ENCODE peak calls at places on chromosomes 6 and 20, in ten cellular contexts. C, I, K, E, Z, J, T, S, O and N are unnamed samples.

GRCh38 chr6:84762220-84762940 is 2.0 kb downstream of the TBX18 start:
- DNase-seq in Z (peak), J (no peak), I (no peak), T (peak), K (no peak), E (peak), O (peak), C (peak), S (no peak), N (no peak)

GRCh38 chr6:89970609-89971337 is 76.5 kb downstream of the GJA10 start:
- DNase-seq in Z (no peak), S (peak), T (peak), J (no peak), E (no peak), C (peak), O (peak), K (peak), I (peak), N (no peak)

GRCh38 chr20:46979603-46980241 is 85.1 kb downstream of the EYA2 start:
- DNase-seq in Z (no peak), T (no peak), E (no peak), I (no peak), C (no peak), O (no peak), K (no peak), S (no peak), J (no peak), N (no peak)

GRCh38 chr20:25858495-25859425 is 162.1 kb upstream of the ZNF337 start:
- DNase-seq in S (no peak), I (no peak), T (no peak), J (no peak), Z (no peak), E (peak), C (no peak), K (no peak), O (no peak), N (no peak)

GRCh38 chr20:23096986-23097520 is 10.9 kb upstream of the CD93 start:
- DNase-seq in T (no peak), O (no peak), E (peak), K (no peak), Z (no peak), C (no peak), S (no peak), J (no peak), I (no peak), N (no peak)

GRCh38 chr6:81875776-81876293 is 123.4 kb upstream of the TENT5A start:
- DNase-seq in E (no peak), Z (no peak), T (no peak), O (peak), I (no peak), J (no peak), K (no peak), C (no peak), S (no peak), N (peak)

GRCh38 chr20:19992996-19993908 is 23.9 kb upstream of the NAA20 start:
- DNase-seq in T (peak), I (peak), J (no peak), C (no peak), K (peak), E (no peak), Z (no peak), S (no peak), O (peak), N (peak)

GRCh38 chr6:68044264-68044663 is 590.8 kb upstream of the ADGRB3 start:
- DNase-seq in S (no peak), C (no peak), K (no peak), T (no peak), E (no peak), O (no peak), Z (no peak), J (no peak), I (no peak), N (no peak)

GRCh38 chr6:81656231-81656630 is 96.2 kb downstream of the TENT5A start:
- DNase-seq in E (no peak), S (no peak), J (no peak), Z (no peak), O (no peak), C (no peak), T (no peak), K (no peak), I (no peak), N (no peak)

GRCh38 chr20:56430471-56430870 is 18.4 kb downstream of the CASS4 start:
- DNase-seq in S (no peak), C (no peak), Z (no peak), K (peak), T (no peak), E (no peak), O (no peak), I (no peak), J (no peak), N (no peak)

GRCh38 chr20:774016-774679 is 5.8 kb upstream of the SLC52A3 start:
- DNase-seq in T (no peak), C (no peak), J (no peak), K (no peak), O (no peak), I (no peak), Z (no peak), S (no peak), E (no peak), N (no peak)

GRCh38 chr20:18224968-18225568 is 63.3 kb upstream of the ZNF133 start:
- DNase-seq in S (no peak), C (peak), T (peak), K (peak), O (peak), E (peak), I (peak), J (no peak), Z (peak), N (peak)

GRCh38 chr6:52286798-52287432 is 2.4 kb upstream of the MCM3 start:
- DNase-seq in T (peak), K (peak), C (peak), E (peak), O (peak), S (peak), J (peak), Z (peak), I (peak), N (no peak)

GRCh38 chr6:114290864-114291263 is 52.0 kb downstream of the HS3ST5 start:
- DNase-seq in T (no peak), C (no peak), Z (no peak), J (no peak), I (no peak), K (no peak), S (no peak), E (no peak), O (no peak), N (no peak)

GRCh38 chr6:78952362-78952761 is 85.0 kb downstream of the IRAK1BP1 start:
- DNase-seq in E (no peak), O (no peak), C (no peak), Z (no peak), J (no peak), S (no peak), I (no peak), K (no peak), T (no peak), N (no peak)

GRCh38 chr20:2619961-2620595 is 32.4 kb upstream of the NOP56 start:
- DNase-seq in Z (no peak), I (no peak), T (peak), C (no peak), S (no peak), O (no peak), K (no peak), J (no peak), E (no peak), N (peak)

GRCh38 chr20:62856931-62857619 is 4.5 kb downstream of the TCFL5 start:
- DNase-seq in K (no peak), O (no peak), J (no peak), C (no peak), E (peak), T (no peak), S (no peak), Z (no peak), I (no peak), N (no peak)

GRCh38 chr6:82013561-82014275 is 233.8 kb downstream of the IBTK start:
- DNase-seq in O (peak), J (no peak), S (no peak), E (no peak), Z (no peak), T (peak), K (no peak), I (no peak), C (no peak), N (no peak)

GRCh38 chr20:1417273-1417672 is 24.4 kb upstream of the FKBP1A start:
- DNase-seq in I (no peak), O (peak), Z (no peak), T (no peak), E (no peak), S (no peak), C (no peak), K (no peak), J (no peak), N (peak)

GRCh38 chr6:131909408-131910218 is 41.6 kb downstream of the CCN2 start:
- DNase-seq in J (peak), C (peak), O (peak), S (peak), E (peak), T (peak), K (peak), I (peak), Z (peak), N (peak)

GRCh38 chr20:51541189-51542032 is 1.1 kb downstream of the NFATC2 start:
- DNase-seq in T (peak), E (peak), I (peak), C (peak), J (peak), S (peak), O (peak), Z (peak), K (peak), N (no peak)

GRCh38 chr6:44016131-44016870 is 111.0 kb downstream of the MRPL14 start:
- DNase-seq in I (no peak), C (no peak), Z (no peak), O (no peak), T (peak), S (no peak), E (no peak), J (no peak), K (peak), N (peak)

GRCh38 chr20:35617397-35618031 is 1.9 kb downstream of the SPAG4 start:
- DNase-seq in K (peak), J (peak), O (peak), E (peak), C (peak), S (no peak), Z (no peak), T (peak), I (no peak), N (peak)

GRCh38 chr20:38935285-38935684 is 9.1 kb downstream of the FAM83D start:
- DNase-seq in S (no peak), J (no peak), C (no peak), T (peak), E (no peak), K (no peak), I (no peak), O (peak), Z (no peak), N (no peak)

GRCh38 chr6:88365656-88366055 is 199.5 kb upstream of the CNR1 start:
- DNase-seq in K (no peak), E (no peak), T (no peak), C (no peak), Z (no peak), S (no peak), J (no peak), O (no peak), I (no peak), N (no peak)

GRCh38 chr6:29510202-29510601 is 22.4 kb upstream of the MAS1L start:
- DNase-seq in I (no peak), Z (no peak), E (no peak), J (no peak), O (peak), C (peak), T (no peak), S (no peak), K (peak), N (no peak)

GRCh38 chr6:109736273-109737031 is 45.4 kb downstream of the FIG4 start:
- DNase-seq in T (no peak), I (no peak), O (no peak), C (peak), E (no peak), J (no peak), S (no peak), Z (no peak), K (no peak), N (no peak)

GRCh38 chr6:40342674-40343230 is 244.4 kb downstream of the LRFN2 start:
- DNase-seq in O (no peak), J (no peak), C (no peak), S (no peak), K (peak), I (no peak), T (no peak), Z (no peak), E (no peak), N (no peak)

GRCh38 chr6:98847767-98848538 is 13.6 kb downstream of the POU3F2 start:
- DNase-seq in T (no peak), I (no peak), C (peak), K (peak), O (no peak), S (no peak), J (peak), Z (no peak), E (peak), N (no peak)

GRCh38 chr6:15622045-15622750 is 40.6 kb downstream of the DTNBP1 start:
- DNase-seq in T (no peak), K (no peak), I (no peak), O (no peak), Z (no peak), S (no peak), E (no peak), C (no peak), J (no peak), N (no peak)

GRCh38 chr6:106334646-106335448 is 9.3 kb upstream of the ATG5 start:
- DNase-seq in K (peak), E (peak), Z (no peak), C (peak), T (peak), S (peak), J (peak), O (peak), I (peak), N (no peak)

GRCh38 chr6:3798211-3798909 is 46.8 kb upstream of the PXDC1 start:
- DNase-seq in T (no peak), K (no peak), C (peak), J (no peak), O (no peak), Z (no peak), E (no peak), S (no peak), I (no peak), N (no peak)

GRCh38 chr20:41086402-41087324 is 50.7 kb upstream of the PLCG1 start:
- DNase-seq in Z (no peak), K (no peak), I (peak), E (no peak), O (no peak), T (no peak), J (no peak), C (no peak), S (no peak), N (no peak)

DNA sequence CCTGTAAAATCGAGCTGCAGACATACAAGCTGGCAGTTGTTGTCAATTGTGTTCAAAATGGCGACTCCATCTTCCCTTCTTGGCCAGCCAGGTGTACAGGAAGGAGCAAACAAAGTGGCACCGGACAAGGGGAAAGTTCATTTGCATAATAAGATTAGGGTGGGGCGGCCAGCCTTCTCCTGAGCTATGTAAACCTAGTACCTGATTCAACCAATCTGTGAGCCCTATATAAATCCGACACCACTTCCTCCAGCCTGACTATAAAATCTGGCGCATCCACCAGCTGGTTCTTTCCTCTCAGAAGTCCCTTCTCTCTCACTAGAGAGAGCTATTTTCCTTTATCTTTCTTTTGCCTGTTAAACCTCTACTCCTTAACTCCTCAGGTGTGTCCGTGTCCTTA is 8.1 kb upstream of the HBS1L start:
- DNase-seq in K (no peak), O (no peak), S (no peak), J (no peak), C (no peak), T (no peak), E (no peak), I (peak), Z (no peak), N (no peak)
- TF ChIP-seq CTCF in K (peak), O (no peak), S (no peak), J (no peak), C (no peak), T (no peak), E (no peak), I (no peak), Z (no peak), N (no peak)

GRCh38 chr6:13927203-13927602 is 2.5 kb downstream of the RNF182 start:
- DNase-seq in E (no peak), Z (no peak), C (no peak), K (no peak), J (no peak), I (no peak), S (no peak), T (no peak), O (no peak), N (no peak)
- TF ChIP-seq CTCF in E (no peak), Z (no peak), C (no peak), K (peak), J (no peak), I (no peak), S (no peak), T (no peak), O (no peak), N (peak)

GRCh38 chr6:107977283-107977682 is 19.3 kb upstream of the SEC63 start:
- DNase-seq in E (no peak), K (no peak), C (no peak), O (peak), Z (no peak), S (no peak), I (no peak), T (peak), J (no peak), N (no peak)
- TF ChIP-seq CTCF in E (peak), K (peak), C (peak), O (peak), Z (no peak), S (peak), I (no peak), T (peak), J (peak), N (peak)

DNA sequence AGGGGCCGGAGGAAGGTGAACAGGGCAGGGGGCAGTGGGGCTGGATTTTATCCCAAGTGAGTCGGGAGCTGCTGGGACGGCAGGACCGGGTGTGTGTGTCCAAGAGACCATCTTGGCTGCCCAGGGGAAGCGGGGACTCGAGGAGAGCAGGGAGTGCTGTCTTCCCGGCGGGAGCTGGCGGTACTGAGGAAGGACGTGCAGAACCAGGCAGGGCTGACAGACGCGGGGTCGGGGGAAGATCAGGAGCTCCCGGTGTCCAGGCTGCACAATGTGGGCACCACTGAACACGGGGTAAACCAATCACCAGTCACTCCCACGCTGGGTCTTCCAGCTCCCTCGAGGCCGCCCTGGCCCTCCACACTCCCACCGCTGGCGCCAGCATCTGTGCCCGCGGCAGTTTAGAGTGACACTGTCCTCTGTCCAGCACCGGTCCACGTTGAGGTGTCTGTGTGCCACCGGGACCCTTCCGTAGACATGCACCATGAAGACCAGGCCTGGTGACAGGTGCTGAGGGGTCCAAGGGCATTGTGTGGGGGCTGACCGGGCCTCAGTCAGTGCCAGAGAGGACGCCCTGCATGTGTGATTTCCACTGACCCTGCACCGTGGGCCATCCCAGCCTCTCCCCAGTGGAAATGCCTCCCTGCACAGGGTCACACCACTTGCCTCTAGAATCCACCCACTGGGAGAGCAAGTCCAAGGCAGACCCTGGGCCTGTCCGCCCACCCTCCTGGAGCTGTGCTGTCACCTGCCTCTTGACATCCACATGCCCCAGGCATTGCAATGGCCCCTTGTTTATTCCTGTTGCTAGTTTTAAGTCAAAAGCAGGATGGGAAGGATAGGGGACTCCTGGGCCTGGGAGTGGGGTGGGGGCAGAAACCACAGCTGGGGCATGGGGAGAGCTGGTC is 401.9 kb downstream of the TAF4 start:
- DNase-seq in J (no peak), O (no peak), T (no peak), E (no peak), I (no peak), S (no peak), K (no peak), Z (no peak), C (no peak), N (no peak)
- TF ChIP-seq CTCF in J (no peak), O (no peak), T (no peak), E (no peak), I (no peak), S (no peak), K (no peak), Z (no peak), C (no peak), N (no peak)

GRCh38 chr20:10539818-10540553 is 104.9 kb downstream of the SLX4IP start:
- DNase-seq in I (no peak), O (no peak), E (no peak), K (no peak), T (no peak), C (no peak), Z (no peak), J (no peak), S (no peak), N (no peak)

GRCh38 chr20:10537850-10538480 is 102.9 kb downstream of the SLX4IP start:
- DNase-seq in S (no peak), I (no peak), T (peak), K (no peak), E (no peak), J (no peak), Z (no peak), O (peak), C (no peak), N (no peak)

GRCh38 chr20:10532351-10532750 is 97.2 kb downstream of the SLX4IP start:
- DNase-seq in J (no peak), O (no peak), K (no peak), T (no peak), I (no peak), Z (no peak), S (no peak), C (no peak), E (no peak), N (no peak)

GRCh38 chr20:10538768-10539167 is 103.7 kb downstream of the SLX4IP start:
- DNase-seq in I (no peak), S (no peak), O (no peak), C (no peak), E (no peak), K (no peak), Z (no peak), T (no peak), J (no peak), N (no peak)

GRCh38 chr20:10536531-10536930 is 101.4 kb downstream of the SLX4IP start:
- DNase-seq in Z (no peak), J (no peak), O (peak), S (no peak), C (no peak), T (peak), K (peak), E (peak), I (peak), N (no peak)
- TF ChIP-seq CTCF in Z (peak), J (peak), O (peak), S (peak), C (peak), T (peak), K (peak), E (peak), I (peak), N (peak)

GRCh38 chr20:10404959-10405530 is 29.0 kb downstream of the MKKS start:
- DNase-seq in O (no peak), Z (no peak), K (no peak), J (no peak), C (no peak), S (no peak), E (no peak), I (no peak), T (no peak), N (no peak)
- TF ChIP-seq CTCF in O (no peak), Z (no peak), K (peak), J (no peak), C (no peak), S (no peak), E (no peak), I (no peak), T (no peak), N (no peak)